ENCODE peak calls at places on chromosome 6, in nine cellular contexts. One of them, this sample, is unnamed.

GRCh38 chr6:39003072-39003471 is 45.5 kb upstream of the GLP1R start:
- DNase-seq in CD8-positive, alpha-beta T cell: no peak
- DNase-seq in ascending aorta: no peak
- DNase-seq in colonic mucosa: no peak
- DNase-seq in neural progenitor cell: peak
- DNase-seq in stomach: no peak
- DNase-seq in suprapubic skin: no peak
- DNase-seq in Peyer's patch: no peak
- DNase-seq in sigmoid colon: no peak
- DNase-seq in this sample: no peak

GRCh38 chr6:128124713-128125112 is 223.9 kb upstream of the THEMIS start:
- DNase-seq in CD8-positive, alpha-beta T cell: no peak
- DNase-seq in ascending aorta: no peak
- DNase-seq in colonic mucosa: no peak
- DNase-seq in neural progenitor cell: no peak
- DNase-seq in stomach: no peak
- DNase-seq in suprapubic skin: no peak
- DNase-seq in Peyer's patch: no peak
- DNase-seq in sigmoid colon: no peak
- DNase-seq in this sample: no peak

GRCh38 chr6:84549912-84550311 is 214.5 kb downstream of the TBX18 start:
- DNase-seq in CD8-positive, alpha-beta T cell: no peak
- DNase-seq in ascending aorta: no peak
- DNase-seq in colonic mucosa: no peak
- DNase-seq in neural progenitor cell: peak
- DNase-seq in stomach: no peak
- DNase-seq in suprapubic skin: no peak
- DNase-seq in Peyer's patch: no peak
- DNase-seq in sigmoid colon: no peak
- DNase-seq in this sample: no peak

GRCh38 chr6:11262231-11262630 is 29.8 kb upstream of the NEDD9 start:
- DNase-seq in CD8-positive, alpha-beta T cell: no peak
- DNase-seq in ascending aorta: no peak
- DNase-seq in colonic mucosa: no peak
- DNase-seq in neural progenitor cell: no peak
- DNase-seq in stomach: no peak
- DNase-seq in suprapubic skin: no peak
- DNase-seq in Peyer's patch: no peak
- DNase-seq in sigmoid colon: no peak
- DNase-seq in this sample: no peak

GRCh38 chr6:108115598-108116058 is 41.1 kb upstream of the OSTM1 start:
- DNase-seq in CD8-positive, alpha-beta T cell: no peak
- DNase-seq in ascending aorta: no peak
- DNase-seq in colonic mucosa: peak
- DNase-seq in neural progenitor cell: peak
- DNase-seq in stomach: peak
- DNase-seq in suprapubic skin: no peak
- DNase-seq in Peyer's patch: peak
- DNase-seq in sigmoid colon: no peak
- DNase-seq in this sample: peak

GRCh38 chr6:50602191-50602810 is 111.0 kb upstream of the TFAP2D start:
- DNase-seq in CD8-positive, alpha-beta T cell: no peak
- DNase-seq in ascending aorta: no peak
- DNase-seq in colonic mucosa: no peak
- DNase-seq in neural progenitor cell: peak
- DNase-seq in stomach: no peak
- DNase-seq in suprapubic skin: no peak
- DNase-seq in Peyer's patch: no peak
- DNase-seq in sigmoid colon: no peak
- DNase-seq in this sample: no peak

GRCh38 chr6:32116674-32117073 is 7.5 kb upstream of the TNXB start:
- DNase-seq in CD8-positive, alpha-beta T cell: no peak
- DNase-seq in ascending aorta: no peak
- DNase-seq in colonic mucosa: no peak
- DNase-seq in neural progenitor cell: peak
- DNase-seq in stomach: no peak
- DNase-seq in suprapubic skin: no peak
- DNase-seq in Peyer's patch: no peak
- DNase-seq in sigmoid colon: no peak
- DNase-seq in this sample: no peak

GRCh38 chr6:146893690-146894089 is 294.9 kb downstream of the ADGB start:
- DNase-seq in CD8-positive, alpha-beta T cell: no peak
- DNase-seq in ascending aorta: no peak
- DNase-seq in colonic mucosa: no peak
- DNase-seq in neural progenitor cell: no peak
- DNase-seq in stomach: no peak
- DNase-seq in suprapubic skin: no peak
- DNase-seq in Peyer's patch: no peak
- DNase-seq in sigmoid colon: no peak
- DNase-seq in this sample: no peak

GRCh38 chr6:123091091-123091895 is 95.3 kb downstream of the CLVS2 start:
- DNase-seq in CD8-positive, alpha-beta T cell: no peak
- DNase-seq in ascending aorta: no peak
- DNase-seq in colonic mucosa: no peak
- DNase-seq in neural progenitor cell: no peak
- DNase-seq in stomach: peak
- DNase-seq in suprapubic skin: no peak
- DNase-seq in Peyer's patch: no peak
- DNase-seq in sigmoid colon: no peak
- DNase-seq in this sample: no peak

GRCh38 chr6:42268835-42269204 is 51.2 kb upstream of the MRPS10 start:
- DNase-seq in CD8-positive, alpha-beta T cell: no peak
- DNase-seq in ascending aorta: no peak
- DNase-seq in colonic mucosa: no peak
- DNase-seq in neural progenitor cell: no peak
- DNase-seq in stomach: no peak
- DNase-seq in suprapubic skin: no peak
- DNase-seq in Peyer's patch: no peak
- DNase-seq in sigmoid colon: no peak
- DNase-seq in this sample: no peak

GRCh38 chr6:35810831-35811698 is 5.9 kb downstream of the LHFPL5 start:
- DNase-seq in CD8-positive, alpha-beta T cell: no peak
- DNase-seq in ascending aorta: no peak
- DNase-seq in colonic mucosa: no peak
- DNase-seq in neural progenitor cell: no peak
- DNase-seq in stomach: no peak
- DNase-seq in suprapubic skin: no peak
- DNase-seq in Peyer's patch: no peak
- DNase-seq in sigmoid colon: no peak
- DNase-seq in this sample: no peak

GRCh38 chr6:16717275-16717942 is 43.9 kb downstream of the ATXN1 start:
- DNase-seq in CD8-positive, alpha-beta T cell: no peak
- DNase-seq in ascending aorta: no peak
- DNase-seq in colonic mucosa: no peak
- DNase-seq in neural progenitor cell: peak
- DNase-seq in stomach: no peak
- DNase-seq in suprapubic skin: no peak
- DNase-seq in Peyer's patch: no peak
- DNase-seq in sigmoid colon: no peak
- DNase-seq in this sample: no peak

GRCh38 chr6:57162516-57162915 is 9.6 kb upstream of the BAG2 start:
- DNase-seq in CD8-positive, alpha-beta T cell: no peak
- DNase-seq in ascending aorta: no peak
- DNase-seq in colonic mucosa: no peak
- DNase-seq in neural progenitor cell: no peak
- DNase-seq in stomach: no peak
- DNase-seq in suprapubic skin: no peak
- DNase-seq in Peyer's patch: no peak
- DNase-seq in sigmoid colon: no peak
- DNase-seq in this sample: no peak

GRCh38 chr6:16727996-16728395 is 33.3 kb downstream of the ATXN1 start:
- DNase-seq in CD8-positive, alpha-beta T cell: no peak
- DNase-seq in ascending aorta: no peak
- DNase-seq in colonic mucosa: no peak
- DNase-seq in neural progenitor cell: no peak
- DNase-seq in stomach: no peak
- DNase-seq in suprapubic skin: no peak
- DNase-seq in Peyer's patch: no peak
- DNase-seq in sigmoid colon: no peak
- DNase-seq in this sample: no peak

GRCh38 chr6:41470341-41471063 is 75.7 kb upstream of the FOXP4 start:
- DNase-seq in CD8-positive, alpha-beta T cell: no peak
- DNase-seq in ascending aorta: no peak
- DNase-seq in colonic mucosa: no peak
- DNase-seq in neural progenitor cell: peak
- DNase-seq in stomach: peak
- DNase-seq in suprapubic skin: no peak
- DNase-seq in Peyer's patch: no peak
- DNase-seq in sigmoid colon: peak
- DNase-seq in this sample: peak

GRCh38 chr6:35449287-35449881 is 2.8 kb upstream of the FANCE start:
- DNase-seq in CD8-positive, alpha-beta T cell: no peak
- DNase-seq in ascending aorta: no peak
- DNase-seq in colonic mucosa: no peak
- DNase-seq in neural progenitor cell: peak
- DNase-seq in stomach: peak
- DNase-seq in suprapubic skin: no peak
- DNase-seq in Peyer's patch: peak
- DNase-seq in sigmoid colon: no peak
- DNase-seq in this sample: no peak

GRCh38 chr6:5996701-5997419 is 9.9 kb downstream of the NRN1 start:
- DNase-seq in CD8-positive, alpha-beta T cell: no peak
- DNase-seq in ascending aorta: no peak
- DNase-seq in colonic mucosa: no peak
- DNase-seq in neural progenitor cell: peak
- DNase-seq in stomach: no peak
- DNase-seq in suprapubic skin: no peak
- DNase-seq in Peyer's patch: peak
- DNase-seq in sigmoid colon: no peak
- DNase-seq in this sample: no peak

GRCh38 chr6:117534974-117535373 is 52.5 kb downstream of the DCBLD1 start:
- DNase-seq in CD8-positive, alpha-beta T cell: no peak
- DNase-seq in ascending aorta: no peak
- DNase-seq in colonic mucosa: no peak
- DNase-seq in neural progenitor cell: no peak
- DNase-seq in stomach: no peak
- DNase-seq in suprapubic skin: no peak
- DNase-seq in Peyer's patch: no peak
- DNase-seq in sigmoid colon: no peak
- DNase-seq in this sample: no peak

GRCh38 chr6:9225441-9225871 is 790.1 kb upstream of the SLC35B3 start:
- DNase-seq in CD8-positive, alpha-beta T cell: no peak
- DNase-seq in ascending aorta: no peak
- DNase-seq in colonic mucosa: no peak
- DNase-seq in neural progenitor cell: no peak
- DNase-seq in stomach: no peak
- DNase-seq in suprapubic skin: no peak
- DNase-seq in Peyer's patch: no peak
- DNase-seq in sigmoid colon: no peak
- DNase-seq in this sample: no peak

DNA sequence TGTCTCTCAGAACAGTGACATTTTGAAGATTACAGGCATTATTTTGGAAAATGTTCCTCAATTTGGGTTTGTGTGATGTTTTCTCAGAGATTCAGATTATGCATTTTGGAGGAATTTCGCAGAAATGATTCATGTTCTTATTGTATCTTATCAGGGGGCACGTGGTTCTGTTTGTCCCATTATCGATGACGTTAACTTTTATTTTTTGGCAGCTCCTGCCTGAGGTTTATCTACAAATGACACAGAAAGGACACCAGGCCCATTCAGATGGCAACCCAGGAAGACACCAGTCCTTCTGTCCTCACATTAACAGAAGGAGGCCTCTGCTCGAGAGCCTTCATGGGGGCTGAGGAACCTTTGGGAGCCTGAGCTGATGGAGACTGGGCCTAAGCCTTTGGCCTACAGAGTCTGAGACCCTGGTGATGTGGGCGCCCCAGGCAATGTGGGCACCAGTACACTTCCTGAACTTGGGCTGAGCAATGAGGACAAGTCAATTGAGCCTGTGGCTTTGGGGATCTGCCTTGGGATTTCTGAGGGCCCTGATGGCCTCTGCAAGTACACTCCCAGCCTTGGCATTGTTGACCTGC is 41.2 kb upstream of the EZR start:
- DNase-seq in CD8-positive, alpha-beta T cell: no peak
- DNase-seq in ascending aorta: no peak
- DNase-seq in colonic mucosa: no peak
- DNase-seq in neural progenitor cell: no peak
- DNase-seq in stomach: no peak
- DNase-seq in suprapubic skin: no peak
- DNase-seq in Peyer's patch: no peak
- DNase-seq in sigmoid colon: no peak
- DNase-seq in this sample: no peak
- TF ChIP-seq CTCF in CD8-positive, alpha-beta T cell: no peak
- TF ChIP-seq CTCF in ascending aorta: no peak
- TF ChIP-seq CTCF in colonic mucosa: no peak
- TF ChIP-seq CTCF in neural progenitor cell: no peak
- TF ChIP-seq CTCF in stomach: no peak
- TF ChIP-seq CTCF in suprapubic skin: no peak
- TF ChIP-seq CTCF in Peyer's patch: no peak
- TF ChIP-seq CTCF in sigmoid colon: no peak
- TF ChIP-seq CTCF in this sample: no peak

GRCh38 chr6:156775717-156776116 is 1.5 kb upstream of the ARID1B start:
- DNase-seq in CD8-positive, alpha-beta T cell: no peak
- DNase-seq in ascending aorta: no peak
- DNase-seq in colonic mucosa: no peak
- DNase-seq in neural progenitor cell: no peak
- DNase-seq in stomach: no peak
- DNase-seq in suprapubic skin: no peak
- DNase-seq in Peyer's patch: no peak
- DNase-seq in sigmoid colon: no peak
- DNase-seq in this sample: no peak
- H3K27ac ChIP-seq in CD8-positive, alpha-beta T cell: no peak
- H3K27ac ChIP-seq in ascending aorta: peak
- H3K27ac ChIP-seq in colonic mucosa: peak
- H3K27ac ChIP-seq in neural progenitor cell: no peak
- H3K27ac ChIP-seq in stomach: peak
- H3K27ac ChIP-seq in suprapubic skin: peak
- H3K27ac ChIP-seq in Peyer's patch: peak
- H3K27ac ChIP-seq in sigmoid colon: peak
- H3K27ac ChIP-seq in this sample: peak

GRCh38 chr6:100446115-100446921 is 18.4 kb downstream of the SIM1 start:
- DNase-seq in CD8-positive, alpha-beta T cell: no peak
- DNase-seq in ascending aorta: no peak
- DNase-seq in colonic mucosa: no peak
- DNase-seq in neural progenitor cell: peak
- DNase-seq in stomach: no peak
- DNase-seq in suprapubic skin: no peak
- DNase-seq in Peyer's patch: no peak
- DNase-seq in sigmoid colon: no peak
- DNase-seq in this sample: no peak
- TF ChIP-seq CTCF in CD8-positive, alpha-beta T cell: no peak
- TF ChIP-seq CTCF in ascending aorta: no peak
- TF ChIP-seq CTCF in colonic mucosa: no peak
- TF ChIP-seq CTCF in neural progenitor cell: no peak
- TF ChIP-seq CTCF in stomach: no peak
- TF ChIP-seq CTCF in suprapubic skin: no peak
- TF ChIP-seq CTCF in Peyer's patch: no peak
- TF ChIP-seq CTCF in sigmoid colon: no peak
- TF ChIP-seq CTCF in this sample: no peak

DNA sequence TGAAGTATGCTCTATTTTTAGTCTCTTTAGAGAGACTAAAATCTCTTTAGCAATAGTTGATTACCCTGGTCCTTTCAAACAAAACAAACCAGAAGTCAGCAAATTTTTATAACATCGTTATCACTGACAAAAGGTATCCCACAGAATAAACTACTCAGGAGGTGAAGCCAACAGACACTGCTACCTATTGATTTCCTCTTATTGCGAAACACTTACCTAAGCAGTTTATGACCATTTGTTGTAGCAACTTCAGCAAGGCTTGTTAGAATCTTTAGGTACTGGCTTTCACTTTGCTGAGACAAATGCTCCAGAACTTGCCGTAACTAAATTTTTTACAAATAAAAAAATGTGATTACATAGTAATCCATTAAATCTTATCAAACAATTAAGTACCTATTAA is 64.4 kb downstream of the HACE1 start:
- DNase-seq in CD8-positive, alpha-beta T cell: no peak
- DNase-seq in ascending aorta: no peak
- DNase-seq in colonic mucosa: no peak
- DNase-seq in neural progenitor cell: no peak
- DNase-seq in stomach: no peak
- DNase-seq in suprapubic skin: no peak
- DNase-seq in Peyer's patch: no peak
- DNase-seq in sigmoid colon: no peak
- DNase-seq in this sample: no peak
- H3K27ac ChIP-seq in CD8-positive, alpha-beta T cell: no peak
- H3K27ac ChIP-seq in ascending aorta: no peak
- H3K27ac ChIP-seq in colonic mucosa: no peak
- H3K27ac ChIP-seq in neural progenitor cell: no peak
- H3K27ac ChIP-seq in stomach: no peak
- H3K27ac ChIP-seq in suprapubic skin: no peak
- H3K27ac ChIP-seq in Peyer's patch: no peak
- H3K27ac ChIP-seq in sigmoid colon: no peak
- H3K27ac ChIP-seq in this sample: no peak